ENCODE peak calls at places on chromosomes 2 and 18, in seven cellular contexts. One of them, this sample, is unnamed.

GRCh38 chr2:12321886-12322285 is 394.9 kb upstream of the TRIB2 start:
- DNase-seq in AML-193: no peak
- DNase-seq in choroid plexus epithelial cell: no peak
- DNase-seq in effector memory CD4-positive, alpha-beta T cell: no peak
- DNase-seq in esophagus squamous epithelium: no peak
- DNase-seq in GM04504: no peak
- DNase-seq in iris pigment epithelial cell: no peak
- DNase-seq in this sample: no peak

GRCh38 chr2:174949988-174950687 is 55.0 kb downstream of the CHN1 start:
- DNase-seq in AML-193: no peak
- DNase-seq in choroid plexus epithelial cell: no peak
- DNase-seq in effector memory CD4-positive, alpha-beta T cell: no peak
- DNase-seq in esophagus squamous epithelium: no peak
- DNase-seq in GM04504: no peak
- DNase-seq in iris pigment epithelial cell: no peak
- DNase-seq in this sample: no peak

GRCh38 chr2:237298323-237299118 is 115.4 kb downstream of the COL6A3 start:
- DNase-seq in AML-193: no peak
- DNase-seq in choroid plexus epithelial cell: peak
- DNase-seq in effector memory CD4-positive, alpha-beta T cell: no peak
- DNase-seq in esophagus squamous epithelium: no peak
- DNase-seq in GM04504: peak
- DNase-seq in iris pigment epithelial cell: peak
- DNase-seq in this sample: no peak

GRCh38 chr2:65055427-65056214 is 595 bp upstream of the CEP68 start:
- DNase-seq in AML-193: peak
- DNase-seq in choroid plexus epithelial cell: no peak
- DNase-seq in effector memory CD4-positive, alpha-beta T cell: no peak
- DNase-seq in esophagus squamous epithelium: no peak
- DNase-seq in GM04504: no peak
- DNase-seq in iris pigment epithelial cell: no peak
- DNase-seq in this sample: no peak

GRCh38 chr2:105795575-105795934 is 50.8 kb downstream of the NCK2 start:
- DNase-seq in AML-193: no peak
- DNase-seq in choroid plexus epithelial cell: no peak
- DNase-seq in effector memory CD4-positive, alpha-beta T cell: no peak
- DNase-seq in esophagus squamous epithelium: no peak
- DNase-seq in GM04504: no peak
- DNase-seq in iris pigment epithelial cell: no peak
- DNase-seq in this sample: peak

GRCh38 chr18:9021458-9021857 is 81.0 kb upstream of the NDUFV2 start:
- DNase-seq in AML-193: no peak
- DNase-seq in choroid plexus epithelial cell: no peak
- DNase-seq in effector memory CD4-positive, alpha-beta T cell: no peak
- DNase-seq in esophagus squamous epithelium: no peak
- DNase-seq in GM04504: no peak
- DNase-seq in iris pigment epithelial cell: no peak
- DNase-seq in this sample: no peak

GRCh38 chr18:43662657-43663056 is 385.4 kb upstream of the SYT4 start:
- DNase-seq in AML-193: no peak
- DNase-seq in choroid plexus epithelial cell: peak
- DNase-seq in effector memory CD4-positive, alpha-beta T cell: no peak
- DNase-seq in esophagus squamous epithelium: no peak
- DNase-seq in GM04504: no peak
- DNase-seq in iris pigment epithelial cell: peak
- DNase-seq in this sample: no peak

GRCh38 chr18:76923485-76924085 is 101.2 kb downstream of the ZNF236 start:
- DNase-seq in AML-193: no peak
- DNase-seq in choroid plexus epithelial cell: peak
- DNase-seq in effector memory CD4-positive, alpha-beta T cell: no peak
- DNase-seq in esophagus squamous epithelium: no peak
- DNase-seq in GM04504: no peak
- DNase-seq in iris pigment epithelial cell: peak
- DNase-seq in this sample: no peak

GRCh38 chr18:23531912-23532311 is 28.6 kb downstream of the RMC1 start:
- DNase-seq in AML-193: no peak
- DNase-seq in choroid plexus epithelial cell: no peak
- DNase-seq in effector memory CD4-positive, alpha-beta T cell: no peak
- DNase-seq in esophagus squamous epithelium: no peak
- DNase-seq in GM04504: no peak
- DNase-seq in iris pigment epithelial cell: no peak
- DNase-seq in this sample: no peak

GRCh38 chr2:225052703-225053102 is 10.4 kb upstream of the DOCK10 start:
- DNase-seq in AML-193: no peak
- DNase-seq in choroid plexus epithelial cell: peak
- DNase-seq in effector memory CD4-positive, alpha-beta T cell: no peak
- DNase-seq in esophagus squamous epithelium: no peak
- DNase-seq in GM04504: no peak
- DNase-seq in iris pigment epithelial cell: no peak
- DNase-seq in this sample: peak

GRCh38 chr18:79608535-79608934 is 71.1 kb upstream of the CTDP1 start:
- DNase-seq in AML-193: no peak
- DNase-seq in choroid plexus epithelial cell: no peak
- DNase-seq in effector memory CD4-positive, alpha-beta T cell: no peak
- DNase-seq in esophagus squamous epithelium: no peak
- DNase-seq in GM04504: no peak
- DNase-seq in iris pigment epithelial cell: no peak
- DNase-seq in this sample: no peak

GRCh38 chr2:8137801-8138200 is 544.1 kb upstream of the ID2 start:
- DNase-seq in AML-193: no peak
- DNase-seq in choroid plexus epithelial cell: no peak
- DNase-seq in effector memory CD4-positive, alpha-beta T cell: no peak
- DNase-seq in esophagus squamous epithelium: no peak
- DNase-seq in GM04504: no peak
- DNase-seq in iris pigment epithelial cell: no peak
- DNase-seq in this sample: no peak

GRCh38 chr2:168311265-168311925 is 64.0 kb upstream of the STK39 start:
- DNase-seq in AML-193: no peak
- DNase-seq in choroid plexus epithelial cell: no peak
- DNase-seq in effector memory CD4-positive, alpha-beta T cell: no peak
- DNase-seq in esophagus squamous epithelium: no peak
- DNase-seq in GM04504: no peak
- DNase-seq in iris pigment epithelial cell: no peak
- DNase-seq in this sample: no peak

GRCh38 chr2:63192169-63192888 is 141.7 kb downstream of the OTX1 start:
- DNase-seq in AML-193: no peak
- DNase-seq in choroid plexus epithelial cell: peak
- DNase-seq in effector memory CD4-positive, alpha-beta T cell: no peak
- DNase-seq in esophagus squamous epithelium: no peak
- DNase-seq in GM04504: no peak
- DNase-seq in iris pigment epithelial cell: no peak
- DNase-seq in this sample: no peak

GRCh38 chr2:239881561-239882320 is 143.4 kb downstream of the NDUFA10 start:
- DNase-seq in AML-193: no peak
- DNase-seq in choroid plexus epithelial cell: peak
- DNase-seq in effector memory CD4-positive, alpha-beta T cell: no peak
- DNase-seq in esophagus squamous epithelium: no peak
- DNase-seq in GM04504: peak
- DNase-seq in iris pigment epithelial cell: peak
- DNase-seq in this sample: no peak

GRCh38 chr2:113922784-113923183 is 32.9 kb downstream of the ACTR3 start:
- DNase-seq in AML-193: no peak
- DNase-seq in choroid plexus epithelial cell: no peak
- DNase-seq in effector memory CD4-positive, alpha-beta T cell: no peak
- DNase-seq in esophagus squamous epithelium: no peak
- DNase-seq in GM04504: no peak
- DNase-seq in iris pigment epithelial cell: no peak
- DNase-seq in this sample: no peak

GRCh38 chr2:171086352-171087290 is 74.1 kb downstream of the TLK1 start:
- DNase-seq in AML-193: peak
- DNase-seq in choroid plexus epithelial cell: peak
- DNase-seq in effector memory CD4-positive, alpha-beta T cell: peak
- DNase-seq in esophagus squamous epithelium: no peak
- DNase-seq in GM04504: peak
- DNase-seq in iris pigment epithelial cell: peak
- DNase-seq in this sample: peak

GRCh38 chr2:144515694-144516416 is 4.1 kb downstream of the ZEB2 start:
- DNase-seq in AML-193: peak
- DNase-seq in choroid plexus epithelial cell: peak
- DNase-seq in effector memory CD4-positive, alpha-beta T cell: no peak
- DNase-seq in esophagus squamous epithelium: no peak
- DNase-seq in GM04504: no peak
- DNase-seq in iris pigment epithelial cell: peak
- DNase-seq in this sample: no peak

GRCh38 chr2:112921982-112922381 is 11.0 kb downstream of the IL37 start:
- DNase-seq in AML-193: no peak
- DNase-seq in choroid plexus epithelial cell: no peak
- DNase-seq in effector memory CD4-positive, alpha-beta T cell: no peak
- DNase-seq in esophagus squamous epithelium: no peak
- DNase-seq in GM04504: no peak
- DNase-seq in iris pigment epithelial cell: no peak
- DNase-seq in this sample: no peak